ENCODE peak calls at places on chromosomes 13 and 19, in eight cellular contexts. H is BE2C, U is heart right ventricle, V is colonic mucosa, D is mammary epithelial cell, O is hepatocyte, K is AG04449, M is MCF 10A. J is an unnamed sample.

GRCh38 chr19:56983148-56983547 is 136.6 kb upstream of the USP29 start:
- DNase-seq in V (no peak), M (no peak), D (no peak), U (no peak), O (no peak), H (no peak), K (no peak), J (no peak)

GRCh38 chr13:48505597-48506091 is 27.2 kb downstream of the RCBTB2 start:
- DNase-seq in K (no peak), O (no peak), D (peak), M (no peak), H (no peak), V (no peak), U (peak), J (no peak)

GRCh38 chr13:42275098-42275471 is 3.1 kb downstream of the AKAP11 start:
- DNase-seq in K (no peak), D (no peak), O (no peak), V (no peak), M (no peak), U (no peak), H (no peak), J (no peak)

GRCh38 chr13:97165527-97166425 is 56.4 kb upstream of the MBNL2 start:
- DNase-seq in U (no peak), O (peak), M (no peak), V (no peak), H (no peak), K (no peak), D (no peak), J (no peak)

GRCh38 chr19:32453736-32454135 is 48.2 kb downstream of the DPY19L3 start:
- DNase-seq in H (no peak), V (no peak), U (no peak), D (no peak), O (no peak), K (no peak), M (peak), J (no peak)

GRCh38 chr13:37618554-37618953 is 20.0 kb upstream of the POSTN start:
- DNase-seq in H (no peak), D (no peak), U (no peak), M (peak), O (no peak), V (no peak), K (peak), J (no peak)

GRCh38 chr13:38530492-38530891 is 156.4 kb upstream of the FREM2 start:
- DNase-seq in V (no peak), H (no peak), O (peak), K (no peak), M (peak), D (peak), U (no peak), J (no peak)

GRCh38 chr19:18226956-18227780 is 930 bp upstream of the PDE4C start:
- DNase-seq in M (no peak), V (no peak), H (no peak), K (no peak), O (no peak), U (no peak), D (no peak), J (no peak)

GRCh38 chr13:101935828-101936227 is 466.0 kb downstream of the FGF14 start:
- DNase-seq in K (no peak), U (no peak), O (no peak), V (no peak), D (no peak), M (no peak), H (no peak), J (no peak)

GRCh38 chr13:25679936-25680335 is 308.2 kb downstream of the ATP8A2 start:
- DNase-seq in D (no peak), O (no peak), M (no peak), H (no peak), U (no peak), K (no peak), V (no peak), J (no peak)

GRCh38 chr13:99086869-99087129 is 108.9 kb upstream of the DOCK9 start:
- DNase-seq in O (no peak), K (no peak), H (peak), D (peak), V (peak), U (no peak), M (no peak), J (no peak)

GRCh38 chr13:104750377-104750776 is 1684.2 kb upstream of the SLC10A2 start:
- DNase-seq in H (no peak), D (peak), U (no peak), O (peak), K (no peak), V (no peak), M (no peak), J (no peak)

GRCh38 chr19:51471527-51471926 is 6.8 kb upstream of the CEACAM18 start:
- DNase-seq in H (no peak), D (no peak), V (no peak), O (no peak), U (no peak), M (no peak), K (no peak), J (no peak)

GRCh38 chr19:35352177-35352447 is 4.4 kb downstream of the FFAR1 start:
- DNase-seq in V (no peak), U (no peak), K (no peak), M (no peak), D (no peak), H (no peak), O (no peak), J (no peak)

GRCh38 chr13:73714522-73714921 is 419.7 kb downstream of the KLF12 start:
- DNase-seq in M (no peak), D (no peak), O (no peak), U (no peak), H (no peak), K (no peak), V (no peak), J (no peak)

GRCh38 chr19:44689290-44690130 is 9.4 kb upstream of the CEACAM16 start:
- DNase-seq in D (no peak), K (no peak), H (peak), V (peak), U (peak), M (peak), O (peak), J (peak)

GRCh38 chr19:13056052-13056660 is 46.5 kb downstream of the LYL1 start:
- DNase-seq in K (no peak), D (peak), U (peak), O (peak), M (peak), H (no peak), V (no peak), J (no peak)

GRCh38 chr13:100361504-100361903 is 227.1 kb downstream of the GGACT start:
- DNase-seq in H (no peak), U (no peak), V (no peak), O (no peak), K (no peak), M (peak), D (peak), J (no peak)

GRCh38 chr13:109180905-109181425 is 551.6 kb downstream of the MYO16 start:
- DNase-seq in V (no peak), H (no peak), O (peak), D (peak), M (peak), U (no peak), K (peak), J (no peak)

GRCh38 chr19:16066611-16067104 is 9.6 kb upstream of the TPM4 start:
- DNase-seq in V (peak), O (no peak), K (no peak), U (peak), M (peak), H (peak), D (peak), J (no peak)

GRCh38 chr19:16234552-16235445 is 37.1 kb downstream of the AP1M1 start:
- DNase-seq in V (no peak), K (no peak), M (no peak), D (no peak), O (no peak), H (no peak), U (no peak), J (no peak)

GRCh38 chr13:20567881-20568528 is 1.0 kb downstream of the IFT88 start:
- DNase-seq in U (no peak), D (no peak), M (peak), V (no peak), K (no peak), O (no peak), H (no peak), J (no peak)

GRCh38 chr13:113184568-113185440 is 23.7 kb downstream of the PCID2 start:
- DNase-seq in H (no peak), K (no peak), V (no peak), U (no peak), D (no peak), M (no peak), O (no peak), J (no peak)

GRCh38 chr13:61010358-61010757 is 405.3 kb downstream of the PCDH20 start:
- DNase-seq in M (no peak), O (no peak), V (no peak), K (no peak), H (no peak), U (no peak), D (no peak), J (no peak)

GRCh38 chr19:55069137-55069858 is 6.3 kb upstream of the RDH13 start:
- DNase-seq in U (peak), H (no peak), O (peak), D (peak), M (peak), K (no peak), V (peak), J (no peak)

GRCh38 chr19:52398091-52398461 is 427 bp downstream of the ZNF528 start:
- DNase-seq in D (no peak), K (no peak), V (peak), U (peak), H (peak), O (peak), M (no peak), J (no peak)

GRCh38 chr13:44955421-44955820 is 33.9 kb downstream of the NUFIP1 start:
- DNase-seq in M (no peak), D (no peak), U (no peak), O (no peak), H (no peak), V (no peak), K (no peak), J (no peak)

GRCh38 chr19:48695743-48696352 is at the start of gene FUT2:
- DNase-seq in U (no peak), H (no peak), O (peak), M (no peak), K (no peak), V (peak), D (no peak), J (no peak)

GRCh38 chr19:35860818-35861639 is 4.3 kb downstream of the KIRREL2 start:
- DNase-seq in U (no peak), O (peak), K (no peak), M (no peak), H (no peak), V (no peak), D (no peak), J (no peak)

GRCh38 chr19:33395561-33396550 is 22.3 kb downstream of the CEBPG start:
- DNase-seq in U (no peak), V (no peak), M (peak), D (no peak), K (no peak), O (no peak), H (peak), J (no peak)

GRCh38 chr13:26541678-26542553 is 15.6 kb upstream of the WASF3 start:
- DNase-seq in V (peak), M (no peak), H (no peak), D (no peak), K (no peak), O (no peak), U (no peak), J (no peak)

GRCh38 chr13:113452942-113453901 is at the start of gene ADPRHL1:
- DNase-seq in U (peak), O (no peak), K (no peak), M (no peak), V (no peak), H (peak), D (no peak), J (no peak)

GRCh38 chr19:33399745-33400681 is 26.5 kb downstream of the CEBPG start:
- DNase-seq in H (peak), V (no peak), U (no peak), M (no peak), D (no peak), K (no peak), O (no peak), J (no peak)

GRCh38 chr13:62960723-62961122 is 1545.1 kb upstream of the PCDH20 start:
- DNase-seq in H (no peak), K (no peak), M (no peak), D (no peak), V (no peak), U (no peak), O (no peak), J (no peak)

GRCh38 chr13:111948811-111949210 is 118.1 kb upstream of the SOX1 start:
- DNase-seq in M (no peak), U (no peak), H (no peak), O (no peak), V (no peak), K (no peak), D (no peak), J (no peak)

GRCh38 chr13:110812111-110812868 is 98.8 kb downstream of the ING1 start:
- DNase-seq in D (no peak), M (no peak), U (no peak), K (no peak), O (no peak), V (no peak), H (no peak), J (no peak)
- TF ChIP-seq CTCF in D (no peak), M (no peak), U (peak), K (peak), O (no peak), V (no peak), H (no peak), J (no peak)

DNA sequence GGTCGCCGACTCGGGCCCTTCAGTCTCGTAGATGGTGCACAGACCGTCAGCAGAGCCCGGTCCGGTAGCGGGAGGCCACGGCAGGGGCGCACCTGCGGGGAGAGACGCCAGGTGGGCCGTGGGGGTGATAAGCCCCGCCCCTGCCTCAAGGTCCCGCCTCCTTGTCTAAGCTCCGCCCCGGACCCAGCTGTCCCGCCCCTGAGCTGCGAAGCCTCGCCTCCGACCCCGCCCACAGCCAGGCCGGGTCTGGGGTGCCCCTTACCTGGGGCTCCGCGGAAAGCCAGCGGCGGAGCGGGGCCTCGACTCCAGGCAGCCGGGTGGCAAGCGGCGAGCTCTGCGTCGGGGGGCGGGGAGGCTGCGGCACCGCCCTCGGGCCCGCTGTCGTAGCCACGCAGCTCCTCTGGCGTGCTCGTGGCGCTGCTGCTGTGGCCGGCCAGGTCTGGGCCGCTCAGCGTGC is 4.7 kb downstream of the PRR36 start:
- DNase-seq in U (peak), O (peak), M (peak), K (no peak), V (peak), D (peak), H (no peak), J (peak)
- TF ChIP-seq CTCF in U (peak), O (no peak), M (no peak), K (peak), V (no peak), D (no peak), H (no peak), J (no peak)

GRCh38 chr19:1035998-1036621 is 3.8 kb upstream of the ABCA7 start:
- DNase-seq in K (no peak), D (no peak), O (no peak), V (no peak), U (no peak), M (no peak), H (peak), J (no peak)
- TF ChIP-seq CTCF in K (no peak), D (no peak), O (no peak), V (no peak), U (no peak), M (no peak), H (no peak), J (no peak)

DNA sequence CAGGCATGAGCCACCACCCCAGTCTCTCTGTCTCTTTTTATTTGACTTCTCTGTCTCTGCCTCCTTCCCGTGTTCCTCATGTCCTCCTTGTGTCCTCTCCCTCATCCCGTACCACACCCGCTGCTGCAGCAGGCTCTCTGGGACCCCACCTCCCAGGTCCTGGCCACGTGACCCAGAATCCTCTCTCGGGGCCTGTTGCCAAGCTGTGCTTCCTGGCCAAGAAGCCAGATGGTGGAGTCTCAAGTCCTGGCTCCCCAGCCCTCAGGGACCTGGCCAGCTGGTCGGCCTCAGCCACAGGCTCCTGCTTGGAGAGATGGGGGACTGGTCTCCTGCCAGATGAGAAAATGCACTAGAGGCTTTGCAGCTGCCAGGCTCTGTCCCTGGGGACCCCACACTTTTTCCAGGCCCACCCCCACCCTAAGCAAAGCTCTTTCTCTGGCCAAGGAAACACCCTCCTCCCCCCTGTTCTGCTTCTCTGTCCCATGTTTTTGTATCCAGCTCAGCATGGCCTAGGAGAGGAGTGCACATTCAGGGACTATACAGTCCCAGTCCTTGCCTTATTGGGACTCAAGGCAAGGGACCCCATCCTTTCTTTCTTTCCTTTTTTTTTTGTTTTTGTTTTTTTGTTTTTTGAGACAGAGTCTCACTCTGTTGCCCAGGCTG is 34.3 kb upstream of the SHKBP1 start:
- DNase-seq in O (peak), M (no peak), U (peak), K (no peak), V (peak), H (peak), D (no peak), J (no peak)
- TF ChIP-seq CTCF in O (no peak), M (no peak), U (no peak), K (no peak), V (no peak), H (no peak), D (no peak), J (no peak)

GRCh38 chr13:28384789-28385188 is 110.1 kb downstream of the FLT1 start:
- DNase-seq in M (no peak), K (no peak), H (no peak), D (no peak), O (no peak), V (no peak), U (no peak), J (no peak)

GRCh38 chr13:28376604-28377003 is 118.3 kb downstream of the FLT1 start:
- DNase-seq in U (no peak), D (no peak), O (no peak), K (no peak), V (peak), H (no peak), M (no peak), J (no peak)

GRCh38 chr13:28380319-28380718 is 114.6 kb downstream of the FLT1 start:
- DNase-seq in O (no peak), U (no peak), K (no peak), D (no peak), H (no peak), V (no peak), M (no peak), J (no peak)

GRCh38 chr13:28375250-28375930 is 119.5 kb downstream of the FLT1 start:
- DNase-seq in M (no peak), K (no peak), U (no peak), V (no peak), O (no peak), H (peak), D (no peak), J (no peak)

DNA sequence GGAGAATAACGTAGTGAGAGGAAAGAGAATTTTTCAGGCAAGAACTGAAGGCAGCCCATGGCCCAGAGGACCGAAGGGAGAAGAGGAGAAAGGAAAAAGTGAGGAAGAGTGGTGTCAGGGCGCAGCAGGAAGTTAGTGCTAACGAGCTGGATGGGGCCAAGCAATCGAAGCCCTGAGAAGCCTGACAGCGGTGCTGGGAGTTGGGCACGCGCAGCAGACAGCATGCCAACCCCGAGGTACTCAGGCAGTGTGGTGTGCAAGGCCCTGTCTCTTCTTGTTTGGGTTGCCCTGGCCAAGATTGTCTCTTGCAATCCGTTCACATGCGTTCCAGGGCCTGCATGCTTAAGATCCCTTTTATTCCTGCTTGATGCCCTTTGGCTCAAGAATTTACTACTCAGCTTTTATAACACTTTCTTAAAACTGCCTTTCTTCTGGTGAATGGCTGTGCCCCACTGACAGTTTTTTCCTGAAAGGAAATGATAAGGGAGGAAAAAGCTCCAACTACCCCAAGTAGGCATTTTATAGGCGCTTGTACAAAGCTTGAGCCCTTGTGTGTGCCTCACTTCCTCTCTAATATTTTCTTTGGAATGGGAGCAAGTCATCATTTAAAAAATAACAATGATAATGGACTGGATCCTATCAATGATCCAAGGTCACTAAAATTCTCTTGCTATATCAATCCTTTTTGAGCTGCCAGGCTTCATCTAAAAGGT is 115.4 kb downstream of the FLT1 start:
- DNase-seq in D (no peak), V (no peak), O (no peak), M (no peak), U (no peak), K (no peak), H (no peak), J (no peak)
- TF ChIP-seq CTCF in D (no peak), V (no peak), O (no peak), M (no peak), U (no peak), K (no peak), H (no peak), J (no peak)

GRCh38 chr13:75214846-75215245 is 267.1 kb downstream of the TBC1D4 start:
- DNase-seq in K (no peak), M (no peak), D (peak), U (no peak), O (no peak), V (no peak), H (no peak), J (no peak)

GRCh38 chr13:75219479-75220237 is 262.3 kb downstream of the TBC1D4 start:
- DNase-seq in V (peak), H (peak), K (no peak), D (peak), U (peak), O (peak), M (peak), J (peak)

GRCh38 chr13:75222031-75222430 is 259.9 kb downstream of the TBC1D4 start:
- DNase-seq in H (no peak), O (no peak), V (no peak), D (peak), K (no peak), M (peak), U (no peak), J (no peak)

GRCh38 chr13:75220238-75220542 is 261.8 kb downstream of the TBC1D4 start:
- DNase-seq in U (no peak), V (no peak), O (no peak), D (no peak), M (no peak), K (no peak), H (no peak), J (no peak)

DNA sequence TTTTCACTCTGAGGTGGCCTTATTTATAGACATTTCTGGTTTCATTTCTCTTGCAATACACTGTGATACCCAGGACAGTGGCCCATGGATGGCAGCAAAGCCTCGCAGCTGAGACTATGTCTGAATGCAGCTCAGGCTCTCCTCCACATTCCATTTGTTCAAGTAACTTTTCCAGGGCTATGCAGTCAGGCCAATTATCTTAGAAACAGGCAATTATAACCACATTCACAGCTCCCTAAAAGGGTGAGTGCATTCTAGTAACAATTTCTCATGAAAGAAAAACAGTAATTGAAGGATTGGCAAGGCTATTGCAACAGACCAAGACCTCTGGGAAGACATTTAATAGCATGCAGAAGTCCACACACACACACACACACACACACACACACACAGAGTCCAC is 264.0 kb downstream of the TBC1D4 start:
- DNase-seq in M (no peak), D (peak), U (no peak), V (no peak), H (no peak), K (peak), O (no peak), J (no peak)
- TF ChIP-seq CTCF in M (no peak), D (no peak), U (no peak), V (no peak), H (no peak), K (peak), O (no peak), J (no peak)

J was measured in activated B cell treated with CpG ODN at 0.5 μM for 24 hours.